ENCODE peak calls at places on chromosomes 4 and X, in four cellular contexts. One of them, this sample, is unnamed.

GRCh38 chr4:7190668-7191545 is 1.4 kb upstream of the SORCS2 start:
- DNase-seq in ascending aorta: peak; percentile 44
- DNase-seq in Peyer's patch: no peak
- DNase-seq in heart right ventricle: no peak
- DNase-seq in this sample: peak; percentile 39

GRCh38 chrX:123822965-123823364 is 36.9 kb upstream of the XIAP start:
- DNase-seq in ascending aorta: no peak
- DNase-seq in Peyer's patch: no peak
- DNase-seq in heart right ventricle: no peak
- DNase-seq in this sample: no peak

GRCh38 chr4:70895846-70896435 is 6.2 kb upstream of the MOB1B start:
- DNase-seq in ascending aorta: no peak
- DNase-seq in Peyer's patch: no peak
- DNase-seq in heart right ventricle: peak; percentile 23
- DNase-seq in this sample: no peak

GRCh38 chr4:1029957-1030520 is 18.6 kb downstream of the FGFRL1 start:
- DNase-seq in ascending aorta: no peak
- DNase-seq in Peyer's patch: no peak
- DNase-seq in heart right ventricle: no peak
- DNase-seq in this sample: no peak

GRCh38 chr4:16082424-16083216 is 1.2 kb downstream of the PROM1 start:
- DNase-seq in ascending aorta: peak; percentile 77
- DNase-seq in Peyer's patch: peak; percentile 71
- DNase-seq in heart right ventricle: peak; percentile 25
- DNase-seq in this sample: peak; percentile 71

GRCh38 chr4:107258359-107258758 is 222.2 kb upstream of the DKK2 start:
- DNase-seq in ascending aorta: no peak
- DNase-seq in Peyer's patch: no peak
- DNase-seq in heart right ventricle: no peak
- DNase-seq in this sample: no peak

GRCh38 chr4:167943872-167944505 is 148.3 kb upstream of the ANXA10 start:
- DNase-seq in ascending aorta: no peak
- DNase-seq in Peyer's patch: no peak
- DNase-seq in heart right ventricle: no peak
- DNase-seq in this sample: no peak

GRCh38 chrX:130878350-130879341 is 24.4 kb downstream of the ENOX2 start:
- DNase-seq in ascending aorta: no peak
- DNase-seq in Peyer's patch: no peak
- DNase-seq in heart right ventricle: no peak
- DNase-seq in this sample: no peak

GRCh38 chr4:74623041-74623440 is 171.3 kb downstream of the BTC start:
- DNase-seq in ascending aorta: no peak
- DNase-seq in Peyer's patch: no peak
- DNase-seq in heart right ventricle: no peak
- DNase-seq in this sample: no peak

GRCh38 chrX:131308980-131309379 is 19.9 kb upstream of the IGSF1 start:
- DNase-seq in ascending aorta: no peak
- DNase-seq in Peyer's patch: no peak
- DNase-seq in heart right ventricle: no peak
- DNase-seq in this sample: no peak

GRCh38 chr4:140363558-140363957 is 9.9 kb upstream of the SCOC start:
- DNase-seq in ascending aorta: no peak
- DNase-seq in Peyer's patch: no peak
- DNase-seq in heart right ventricle: no peak
- DNase-seq in this sample: no peak

GRCh38 chr4:181693517-181693916 is 549.7 kb upstream of the TENM3 start:
- DNase-seq in ascending aorta: no peak
- DNase-seq in Peyer's patch: no peak
- DNase-seq in heart right ventricle: no peak
- DNase-seq in this sample: no peak

GRCh38 chrX:11450354-11450753 is 157.1 kb downstream of the AMELX start:
- DNase-seq in ascending aorta: no peak
- DNase-seq in Peyer's patch: no peak
- DNase-seq in heart right ventricle: no peak
- DNase-seq in this sample: no peak

GRCh38 chr4:81493895-81494490 is 22.3 kb upstream of the RASGEF1B start:
- DNase-seq in ascending aorta: no peak
- DNase-seq in Peyer's patch: no peak
- DNase-seq in heart right ventricle: no peak
- DNase-seq in this sample: no peak

GRCh38 chrX:105706041-105706440 is 116.3 kb upstream of the NRK start:
- DNase-seq in ascending aorta: no peak
- DNase-seq in Peyer's patch: no peak
- DNase-seq in heart right ventricle: no peak
- DNase-seq in this sample: no peak

GRCh38 chr4:126318376-126318775 is 1003.6 kb downstream of the FAT4 start:
- DNase-seq in ascending aorta: no peak
- DNase-seq in Peyer's patch: no peak
- DNase-seq in heart right ventricle: no peak
- DNase-seq in this sample: no peak

GRCh38 chr4:115234405-115235093 is 121.1 kb upstream of the NDST4 start:
- DNase-seq in ascending aorta: no peak
- DNase-seq in Peyer's patch: no peak
- DNase-seq in heart right ventricle: no peak
- DNase-seq in this sample: no peak

GRCh38 chrX:31280580-31280979 is 208.7 kb upstream of the FTHL17 start:
- DNase-seq in ascending aorta: no peak
- DNase-seq in Peyer's patch: no peak
- DNase-seq in heart right ventricle: no peak
- DNase-seq in this sample: no peak

GRCh38 chrX:111164728-111165127 is 68.7 kb downstream of the PAK3 start:
- DNase-seq in ascending aorta: no peak
- DNase-seq in Peyer's patch: no peak
- DNase-seq in heart right ventricle: no peak
- DNase-seq in this sample: no peak

GRCh38 chrX:144791298-144791697 is 456.0 kb upstream of the SPANXN1 start:
- DNase-seq in ascending aorta: no peak
- DNase-seq in Peyer's patch: no peak
- DNase-seq in heart right ventricle: no peak
- DNase-seq in this sample: no peak

GRCh38 chr4:24813732-24814131 is 18.4 kb downstream of the SOD3 start:
- DNase-seq in ascending aorta: no peak
- DNase-seq in Peyer's patch: no peak
- DNase-seq in heart right ventricle: no peak
- DNase-seq in this sample: no peak

GRCh38 chrX:110450050-110450449 is 91.4 kb downstream of the RTL9 start:
- DNase-seq in ascending aorta: peak; percentile 86
- DNase-seq in Peyer's patch: peak; percentile 51
- DNase-seq in heart right ventricle: peak; percentile 58
- DNase-seq in this sample: peak; percentile 68

GRCh38 chr4:4574792-4575191 is 32.9 kb upstream of the STX18 start:
- DNase-seq in ascending aorta: no peak
- DNase-seq in Peyer's patch: peak; percentile 69
- DNase-seq in heart right ventricle: peak; percentile 65
- DNase-seq in this sample: peak; percentile 69

GRCh38 chr4:110514889-110515479 is 39.0 kb downstream of the ENPEP start:
- DNase-seq in ascending aorta: no peak
- DNase-seq in Peyer's patch: no peak
- DNase-seq in heart right ventricle: no peak
- DNase-seq in this sample: no peak

GRCh38 chr4:110510955-110511544 is 35.1 kb downstream of the ENPEP start:
- DNase-seq in ascending aorta: no peak
- DNase-seq in Peyer's patch: no peak
- DNase-seq in heart right ventricle: no peak
- DNase-seq in this sample: no peak

GRCh38 chr4:110512901-110513300 is 36.9 kb downstream of the ENPEP start:
- DNase-seq in ascending aorta: no peak
- DNase-seq in Peyer's patch: no peak
- DNase-seq in heart right ventricle: no peak
- DNase-seq in this sample: no peak

GRCh38 chr4:110508827-110509446 is 33.0 kb downstream of the ENPEP start:
- DNase-seq in ascending aorta: no peak
- DNase-seq in Peyer's patch: no peak
- DNase-seq in heart right ventricle: no peak
- DNase-seq in this sample: no peak

DNA sequence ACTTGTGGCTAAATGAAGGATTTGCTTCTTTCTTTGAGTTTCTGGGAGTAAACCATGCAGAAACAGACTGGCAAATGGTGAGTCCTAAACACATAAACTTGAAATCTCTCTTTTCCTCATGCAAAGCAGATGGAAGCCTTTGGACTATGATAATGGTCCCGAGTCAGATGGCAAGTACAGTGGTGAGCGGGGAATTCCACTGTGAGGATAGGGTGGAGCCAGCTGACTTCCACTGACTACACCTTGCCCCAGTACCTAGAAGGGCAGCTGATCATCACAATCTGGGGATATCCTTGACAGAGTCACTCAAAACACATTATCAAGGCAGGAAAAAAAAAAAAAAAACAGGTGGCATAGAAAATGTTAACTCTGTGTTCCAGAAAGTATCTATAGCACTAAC is 34.3 kb downstream of the ENPEP start:
- DNase-seq in ascending aorta: no peak
- DNase-seq in Peyer's patch: peak; percentile 57
- DNase-seq in heart right ventricle: no peak
- DNase-seq in this sample: no peak
- H3K4me1 ChIP-seq in ascending aorta: no peaks in the 10 kb centered on the region
- H3K4me1 ChIP-seq in Peyer's patch: no peaks in the 10 kb centered on the region
- H3K4me1 ChIP-seq in heart right ventricle: peaks cover 4% of the 10 kb centered on the region
- H3K4me1 ChIP-seq in this sample: no peaks in the 10 kb centered on the region

DNA sequence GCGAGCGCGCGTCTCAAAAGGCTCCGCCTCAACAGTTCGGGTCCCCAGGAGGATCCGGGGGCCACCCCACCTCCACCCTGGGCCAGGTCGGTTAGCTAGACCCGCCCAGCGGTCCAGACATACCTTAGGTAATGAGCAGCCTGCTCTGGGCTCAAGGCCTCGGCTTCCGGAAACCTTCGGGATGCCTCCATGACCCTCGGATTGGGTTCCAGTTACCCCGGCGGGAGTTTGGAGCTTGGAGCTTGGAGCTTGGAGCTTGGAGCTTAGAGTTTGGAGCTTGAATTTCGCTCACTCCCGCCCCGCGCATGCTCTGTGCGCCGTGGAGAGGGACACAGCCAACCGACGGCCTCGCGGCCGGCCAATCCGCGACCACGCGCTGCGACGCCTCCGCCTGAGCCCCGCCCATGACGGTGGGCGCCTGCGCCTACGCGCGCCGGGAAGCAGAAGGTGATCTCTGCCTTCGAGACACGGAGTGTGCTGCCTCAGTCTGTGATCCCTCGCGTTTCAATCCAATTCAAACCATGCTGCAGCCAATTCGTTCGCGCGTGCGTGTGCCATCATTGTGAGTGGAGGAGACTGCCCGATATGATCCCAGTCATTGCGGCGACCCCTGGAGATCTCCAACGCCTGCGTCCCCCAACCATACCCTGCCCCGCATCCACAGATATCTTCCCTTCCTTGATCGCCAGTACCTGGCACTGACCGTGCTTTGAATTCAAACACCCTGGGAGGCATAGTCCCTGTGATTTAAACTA is at the start of gene ERCC6L:
- DNase-seq in ascending aorta: peak; percentile 88
- DNase-seq in Peyer's patch: peak; percentile 89
- DNase-seq in heart right ventricle: peak; percentile 83
- DNase-seq in this sample: peak; percentile 93
- H3K4me3 ChIP-seq in ascending aorta: peak within 1 kb of the TSS; percentile 10
- H3K4me3 ChIP-seq in Peyer's patch: peak within 1 kb of the TSS; percentile 22
- H3K4me3 ChIP-seq in heart right ventricle: peak within 1 kb of the TSS; percentile 48
- H3K4me3 ChIP-seq in this sample: peak within 1 kb of the TSS; percentile 34

DNA sequence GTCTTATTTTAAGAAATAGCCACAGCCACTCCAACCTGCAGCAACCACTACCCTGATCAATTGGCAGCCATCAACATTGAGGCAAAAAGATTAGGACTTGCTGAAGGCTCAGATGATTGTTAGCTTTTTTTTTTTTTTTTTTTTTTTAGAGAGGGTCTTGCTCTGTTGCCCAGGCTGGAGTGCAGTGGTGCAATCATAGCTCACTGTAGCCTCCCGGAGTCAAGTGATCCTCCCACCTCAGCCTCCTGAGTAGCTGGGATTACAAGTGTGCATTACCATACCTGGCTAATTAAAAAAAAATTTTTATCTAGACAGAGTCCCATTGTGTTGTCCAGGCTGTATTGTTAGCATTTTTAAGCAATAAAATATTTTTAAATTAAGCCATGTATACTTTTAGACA is 26.5 kb downstream of the RHOH start:
- DNase-seq in ascending aorta: no peak
- DNase-seq in Peyer's patch: no peak
- DNase-seq in heart right ventricle: no peak
- DNase-seq in this sample: no peak
- H3K4me1 ChIP-seq in ascending aorta: no peaks in the 10 kb centered on the region
- H3K4me1 ChIP-seq in Peyer's patch: peaks cover 5% of the 10 kb centered on the region
- H3K4me1 ChIP-seq in heart right ventricle: peaks cover 39% of the 10 kb centered on the region
- H3K4me1 ChIP-seq in this sample: no peaks in the 10 kb centered on the region

DNA sequence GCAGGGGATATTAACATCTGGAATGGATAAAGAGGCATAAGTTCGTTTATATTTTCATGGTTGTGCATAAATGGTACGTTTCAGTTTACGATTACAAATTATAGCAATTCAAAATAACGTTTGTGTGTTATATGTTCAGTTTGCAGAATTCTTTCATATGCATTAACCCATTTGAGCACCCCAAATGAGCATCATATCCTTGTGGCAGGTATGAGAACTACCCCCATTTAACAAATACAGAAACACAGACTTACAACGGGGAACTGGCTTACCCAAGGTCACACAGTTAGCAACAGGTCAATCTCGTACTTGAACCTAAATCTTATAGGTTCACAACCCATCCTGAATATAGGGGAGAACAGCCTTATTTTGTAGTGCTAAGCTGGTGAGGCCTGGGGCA is 33.1 kb downstream of the EDNRA start:
- DNase-seq in ascending aorta: no peak
- DNase-seq in Peyer's patch: no peak
- DNase-seq in heart right ventricle: no peak
- DNase-seq in this sample: no peak
- H3K4me3 ChIP-seq in ascending aorta: no peak overlapping the region
- H3K4me3 ChIP-seq in Peyer's patch: no peak overlapping the region
- H3K4me3 ChIP-seq in heart right ventricle: no peak overlapping the region
- H3K4me3 ChIP-seq in this sample: no peak overlapping the region

DNA sequence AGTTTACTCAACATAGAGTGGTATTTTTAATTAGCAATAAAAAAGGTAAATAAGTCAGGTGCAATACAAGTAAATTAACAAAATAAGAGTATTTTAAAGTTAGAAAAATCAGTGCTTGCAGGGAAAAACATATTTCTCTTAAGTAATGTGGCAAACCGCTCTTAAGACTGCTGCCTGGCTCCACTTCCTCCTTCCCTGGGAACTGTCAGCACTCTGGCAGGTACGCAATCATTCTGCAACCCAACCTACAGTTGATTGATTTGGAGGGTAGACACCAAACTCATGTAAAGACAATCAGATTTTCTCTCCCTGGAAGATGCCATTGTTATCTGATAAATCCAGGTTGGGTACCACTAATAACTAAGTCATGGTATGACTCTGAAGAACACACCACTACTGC is 63.9 kb downstream of the PPP3CA start:
- DNase-seq in ascending aorta: no peak
- DNase-seq in Peyer's patch: no peak
- DNase-seq in heart right ventricle: no peak
- DNase-seq in this sample: no peak
- H3K4me1 ChIP-seq in ascending aorta: peaks cover 10% of the 10 kb centered on the region
- H3K4me1 ChIP-seq in Peyer's patch: no peaks in the 10 kb centered on the region
- H3K4me1 ChIP-seq in heart right ventricle: peaks cover 79% of the 10 kb centered on the region
- H3K4me1 ChIP-seq in this sample: peaks cover 50% of the 10 kb centered on the region